ENCODE peak calls at places on chromosome 21, in ten cellular contexts. V is A549, J is heart right ventricle, B is Karpas-422, H is pancreas, Y is lung, C is cardiac muscle cell, A is Panc1, P is spleen, M is tibial nerve. F is an unnamed sample.
A peak's percentile ranks its signal among the peaks of the same experiment; 100 is the strongest.

GRCh38 chr21:28832013-28832714 is 160.5 kb downstream of the LTN1 start:
- DNase-seq in V (no peak), J (no peak), B (peak; percentile 38), H (no peak), Y (no peak), C (peak; percentile 14), A (peak; percentile 13), P (no peak), M (no peak), F (peak; percentile 61)

GRCh38 chr21:38139380-38140168 is 117.2 kb upstream of the KCNJ15 start:
- DNase-seq in V (peak; percentile 66), J (no peak), B (no peak), H (no peak), Y (peak; percentile 39), C (peak; percentile 44), A (no peak), P (no peak), M (no peak), F (no peak)

GRCh38 chr21:26115899-26116298 is 54.7 kb downstream of the APP start:
- DNase-seq in V (no peak), J (no peak), B (no peak), H (no peak), Y (no peak), C (peak; percentile 72), A (no peak), P (no peak), M (no peak), F (no peak)

GRCh38 chr21:38661296-38662223 is 144.2 kb upstream of the ETS2 start:
- DNase-seq in V (no peak), J (peak; percentile 14), B (no peak), H (no peak), Y (no peak), C (peak; percentile 49), A (no peak), P (peak; percentile 76), M (no peak), F (no peak)

GRCh38 chr21:15682977-15683376 is 46.8 kb upstream of the USP25 start:
- DNase-seq in V (no peak), J (no peak), B (no peak), H (no peak), Y (no peak), C (peak; percentile 58), A (no peak), P (no peak), M (no peak), F (no peak)

GRCh38 chr21:28793043-28793442 is 199.6 kb downstream of the LTN1 start:
- DNase-seq in V (no peak), J (peak; percentile 28), B (peak; percentile 65), H (no peak), Y (no peak), C (peak; percentile 77), A (no peak), P (no peak), M (no peak), F (no peak)

GRCh38 chr21:37045139-37045538 is 27.7 kb downstream of the PIGP start:
- DNase-seq in V (no peak), J (no peak), B (no peak), H (no peak), Y (no peak), C (no peak), A (no peak), P (no peak), M (no peak), F (no peak)

GRCh38 chr21:16534408-16535099 is 804.8 kb downstream of the USP25 start:
- DNase-seq in V (peak; percentile 5), J (peak; percentile 80), B (no peak), H (peak; percentile 46), Y (peak; percentile 55), C (peak; percentile 96), A (no peak), P (no peak), M (peak; percentile 85), F (no peak)

GRCh38 chr21:35775778-35776515 is 284.4 kb downstream of the SETD4 start:
- DNase-seq in V (no peak), J (no peak), B (no peak), H (no peak), Y (no peak), C (no peak), A (no peak), P (no peak), M (no peak), F (no peak)

GRCh38 chr21:41361786-41362604 is at the start of gene MX2:
- DNase-seq in V (no peak), J (peak; percentile 85), B (peak; percentile 73), H (peak; percentile 38), Y (peak; percentile 61), C (peak; percentile 93), A (no peak), P (peak; percentile 91), M (peak; percentile 86), F (peak; percentile 83)

GRCh38 chr21:41359289-41359688 is 2.5 kb upstream of the MX2 start:
- DNase-seq in V (no peak), J (no peak), B (no peak), H (no peak), Y (peak; percentile 21), C (no peak), A (no peak), P (peak; percentile 74), M (no peak), F (no peak)

GRCh38 chr21:41360072-41360821 is 1.6 kb upstream of the MX2 start:
- DNase-seq in V (no peak), J (no peak), B (no peak), H (peak; percentile 63), Y (peak; percentile 16), C (peak; percentile 83), A (no peak), P (peak; percentile 80), M (peak; percentile 75), F (peak; percentile 47)

GRCh38 chr21:41362605-41363369 is 960 bp downstream of the MX2 start:
- DNase-seq in V (no peak), J (no peak), B (no peak), H (no peak), Y (no peak), C (no peak), A (no peak), P (peak; percentile 47), M (no peak), F (no peak)

DNA sequence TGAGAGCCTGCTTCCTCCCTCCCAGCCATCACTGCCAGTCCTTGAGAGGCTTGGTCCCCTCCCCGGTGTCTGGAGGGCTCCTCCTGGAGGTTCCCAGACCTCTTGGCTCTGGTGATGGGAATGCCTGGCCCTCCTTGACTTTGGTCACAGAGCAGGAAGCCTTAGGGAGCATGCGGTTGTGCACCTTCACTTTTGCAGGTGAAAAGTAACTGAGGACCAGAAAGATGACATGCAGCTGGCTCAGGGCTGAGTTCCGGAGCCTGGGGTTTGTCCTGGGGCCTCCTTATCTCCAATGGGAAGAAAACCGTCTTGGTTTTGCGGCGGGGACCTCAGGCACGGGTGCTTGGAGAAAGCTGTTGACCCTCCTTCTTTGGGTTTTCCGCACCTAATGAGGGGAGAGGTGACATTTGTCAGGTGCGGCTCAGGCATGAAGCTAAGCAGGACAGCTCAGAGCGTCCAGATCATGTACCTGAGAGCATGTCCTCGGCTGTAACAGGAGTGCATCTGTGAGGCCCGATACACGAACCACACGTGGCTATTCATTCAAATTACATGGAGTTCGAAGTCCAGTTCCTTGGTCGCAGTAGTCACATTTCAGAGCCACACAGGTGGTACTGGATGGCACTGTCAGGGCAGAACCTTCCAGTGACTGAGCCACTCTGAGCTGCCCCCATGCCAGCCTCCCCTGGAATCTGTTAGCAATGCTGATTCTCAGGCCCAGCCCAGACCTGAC is 608 bp upstream of the MX2 start:
- DNase-seq in V (no peak), J (no peak), B (no peak), H (no peak), Y (peak; percentile 28), C (peak; percentile 3), A (no peak), P (peak; percentile 77), M (no peak), F (no peak)
- H3K27ac ChIP-seq in V (no peak overlapping the region), J (peak overlapping the region; percentile 93), B (no peak overlapping the region), H (peak overlapping the region; percentile 17), Y (peak overlapping the region; percentile 90), C (no peak overlapping the region), A (no peak overlapping the region), P (peak overlapping the region; percentile 95), M (peak overlapping the region; percentile 88), F (peak overlapping the region; percentile 98)

DNA sequence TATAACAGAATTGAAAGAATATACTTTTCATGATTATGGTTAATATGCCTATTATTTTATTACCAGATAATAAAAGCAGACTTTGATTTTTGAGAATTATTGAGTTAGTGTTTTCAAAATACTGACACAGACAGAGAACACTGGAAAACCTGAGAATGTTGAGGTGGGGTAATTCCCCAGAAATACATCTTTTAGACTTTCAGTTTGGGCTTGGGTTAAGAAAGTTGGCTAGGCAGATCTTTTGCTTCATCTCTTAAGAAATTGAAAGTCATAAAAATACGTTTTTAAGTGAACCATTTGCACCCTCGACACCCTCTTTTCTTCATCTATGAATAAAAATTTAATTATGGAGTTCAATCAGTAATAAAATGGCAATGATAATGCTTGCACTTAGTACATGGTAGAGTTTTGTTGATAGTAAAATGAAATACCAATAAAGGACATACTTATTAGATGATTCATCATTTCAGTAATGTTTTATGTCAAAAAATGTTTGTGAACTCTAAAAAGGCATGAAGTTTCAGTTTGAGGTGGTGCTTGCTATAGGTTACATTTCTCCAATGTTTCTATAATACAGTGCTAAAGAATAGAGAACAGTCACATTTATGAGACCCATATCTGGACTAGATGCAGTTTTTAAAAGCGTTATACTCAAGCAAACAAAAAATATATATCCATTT is 1.9 kb upstream of the SAMSN1 start:
- DNase-seq in V (no peak), J (no peak), B (no peak), H (no peak), Y (no peak), C (no peak), A (no peak), P (no peak), M (no peak), F (no peak)
- H3K4me1 ChIP-seq in V (no peaks in the 10 kb centered on the region), J (no peaks in the 10 kb centered on the region), B (no peaks in the 10 kb centered on the region), H (no peaks in the 10 kb centered on the region), Y (no peaks in the 10 kb centered on the region), C (no peaks in the 10 kb centered on the region), A (no peaks in the 10 kb centered on the region), P (peaks cover 27% of the 10 kb centered on the region), M (no peaks in the 10 kb centered on the region), F (peaks cover 32% of the 10 kb centered on the region)

DNA sequence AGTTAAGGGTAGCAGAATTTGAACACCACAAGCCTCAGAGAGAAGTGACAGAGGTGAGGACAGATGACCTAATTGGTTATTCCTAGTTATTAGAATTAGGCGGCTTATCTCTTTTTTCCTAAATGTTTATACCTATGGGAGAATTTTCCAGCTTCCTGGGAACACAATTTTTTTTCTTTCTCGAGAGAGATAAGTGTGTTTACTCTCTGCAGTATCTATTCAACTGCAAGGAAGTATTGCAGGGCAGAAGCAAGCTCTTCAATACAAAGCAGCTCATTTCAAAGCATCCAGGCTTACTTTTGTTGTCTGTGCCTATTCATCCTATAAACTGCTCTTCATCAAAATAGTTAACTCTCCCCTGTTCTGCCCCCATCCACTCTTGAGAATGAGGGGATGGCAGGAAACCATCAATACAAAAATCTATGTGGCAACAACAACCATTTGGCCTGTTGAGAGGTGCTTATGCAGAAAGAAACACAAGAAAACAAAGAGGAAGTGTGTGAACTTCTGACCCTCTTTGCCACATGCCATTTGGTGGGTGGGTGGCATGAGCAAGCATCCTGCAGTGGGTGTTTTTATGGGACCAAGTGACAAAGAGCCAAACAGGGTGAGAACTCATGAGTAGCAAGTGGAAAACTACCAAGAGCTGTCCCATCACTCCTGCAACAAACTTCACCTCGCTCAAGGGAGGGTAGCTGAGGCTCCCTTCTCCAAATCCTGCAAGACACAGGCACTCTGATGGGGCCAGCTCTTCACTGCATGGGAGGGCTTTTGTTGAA is 50.6 kb upstream of the MRPS6 start:
- DNase-seq in V (no peak), J (no peak), B (peak; percentile 63), H (no peak), Y (no peak), C (no peak), A (no peak), P (no peak), M (no peak), F (peak; percentile 9)
- H3K27ac ChIP-seq in V (no peak overlapping the region), J (no peak overlapping the region), B (peak overlapping the region; percentile 97), H (no peak overlapping the region), Y (no peak overlapping the region), C (peak overlapping the region; percentile 75), A (peak overlapping the region; percentile 57), P (no peak overlapping the region), M (peak overlapping the region; percentile 64), F (no peak overlapping the region)

GRCh38 chr21:42239556-42239955 is 20.6 kb downstream of the ABCG1 start:
- DNase-seq in V (no peak), J (no peak), B (no peak), H (no peak), Y (no peak), C (no peak), A (no peak), P (no peak), M (no peak), F (no peak)
- H3K4me1 ChIP-seq in V (peaks cover 6% of the 10 kb centered on the region), J (peaks cover 42% of the 10 kb centered on the region), B (peaks cover 4% of the 10 kb centered on the region), H (peaks cover 17% of the 10 kb centered on the region), Y (peaks cover 18% of the 10 kb centered on the region), C (peaks cover 12% of the 10 kb centered on the region), A (no peaks in the 10 kb centered on the region), P (peaks cover 75% of the 10 kb centered on the region), M (peaks cover 29% of the 10 kb centered on the region), F (peaks cover 50% of the 10 kb centered on the region)